ENCODE peak calls at places on chromosomes 11 and 22, in seven cellular contexts. E is osteoblast; K is mammary epithelial cell; T is OCI-LY7; S is CD8-positive, alpha-beta memory T cell; X is left ventricle myocardium inferior; W is heart right ventricle. H is an unnamed sample.

GRCh38 chr11:36354221-36355003 is 58.3 kb downstream of the PRR5L start:
- DNase-seq in X (no peak), S (no peak), K (peak; percentile 59), E (no peak), W (no peak), T (no peak), H (no peak)

GRCh38 chr11:113470233-113470632 is 5.0 kb downstream of the DRD2 start:
- DNase-seq in K (no peak), S (no peak), X (no peak), E (no peak), W (no peak), T (no peak), H (peak; percentile 52)

GRCh38 chr11:108906826-108907225 is 242.0 kb downstream of the DDX10 start:
- DNase-seq in W (no peak), E (peak; percentile 55), X (no peak), S (no peak), K (no peak), T (no peak), H (no peak)

GRCh38 chr11:61785837-61786402 is 6.5 kb downstream of the TMEM258 start:
- DNase-seq in K (no peak), S (no peak), E (no peak), T (no peak), X (no peak), W (no peak), H (no peak)

GRCh38 chr11:128689586-128689945 is 4.3 kb upstream of the FLI1 start:
- DNase-seq in X (no peak), T (no peak), E (no peak), K (no peak), W (no peak), S (no peak), H (peak; percentile 70)

GRCh38 chr11:66970808-66971442 is 4.2 kb upstream of the C11orf86 start:
- DNase-seq in S (no peak), E (peak; percentile 98), K (peak; percentile 99), W (no peak), X (no peak), T (no peak), H (no peak)

GRCh38 chr11:114163231-114163631 is 103.7 kb downstream of the ZBTB16 start:
- DNase-seq in T (no peak), X (no peak), E (no peak), W (no peak), S (no peak), K (peak; percentile 69), H (no peak)

GRCh38 chr11:67276821-67277230 is 10.6 kb downstream of the GRK2 start:
- DNase-seq in T (peak; percentile 62), W (no peak), X (no peak), E (peak; percentile 97), K (no peak), S (no peak), H (peak; percentile 75)

GRCh38 chr11:128575174-128575955 is 12.0 kb downstream of the ETS1 start:
- DNase-seq in K (no peak), W (no peak), T (no peak), X (no peak), S (no peak), E (no peak), H (no peak)

GRCh38 chr11:69986421-69987229 is 91.5 kb upstream of the ANO1 start:
- DNase-seq in E (peak; percentile 76), T (no peak), W (peak; percentile 52), K (no peak), X (peak; percentile 25), S (no peak), H (no peak)

GRCh38 chr22:31572939-31573338 is 76.6 kb downstream of the SFI1 start:
- DNase-seq in W (no peak), E (no peak), T (no peak), K (no peak), S (no peak), X (no peak), H (no peak)

GRCh38 chr11:125081098-125081798 is 18.1 kb downstream of the SLC37A2 start:
- DNase-seq in W (no peak), E (no peak), K (no peak), S (no peak), T (no peak), X (no peak), H (peak; percentile 64)

GRCh38 chr11:108997826-108998225 is 333.0 kb downstream of the DDX10 start:
- DNase-seq in X (no peak), E (no peak), K (no peak), W (no peak), T (no peak), S (no peak), H (no peak)

GRCh38 chr22:32603651-32604540 is 129.3 kb downstream of the FBXO7 start:
- DNase-seq in T (no peak), S (no peak), W (peak; percentile 44), X (no peak), K (no peak), E (peak; percentile 49), H (no peak)

GRCh38 chr11:32118025-32118974 is 27.4 kb downstream of the RCN1 start:
- DNase-seq in E (no peak), X (no peak), S (no peak), W (no peak), T (no peak), K (peak; percentile 85), H (no peak)

GRCh38 chr11:18713646-18714442 is 12.1 kb downstream of the IGSF22 start:
- DNase-seq in X (no peak), S (no peak), W (no peak), T (no peak), E (no peak), K (no peak), H (no peak)

GRCh38 chr11:82818399-82819043 is 81.7 kb downstream of the PRCP start:
- DNase-seq in W (no peak), X (no peak), E (no peak), K (no peak), T (no peak), S (no peak), H (no peak)

GRCh38 chr11:113689711-113690618 is 16.1 kb downstream of the TMPRSS5 start:
- DNase-seq in T (no peak), K (no peak), E (no peak), S (no peak), W (no peak), X (no peak), H (peak; percentile 46)

GRCh38 chr11:106391771-106392412 is 314.4 kb downstream of the AASDHPPT start:
- DNase-seq in S (no peak), W (no peak), K (peak; percentile 12), E (peak; percentile 18), X (no peak), T (no peak), H (no peak)

GRCh38 chr22:23496445-23496833 is 83.7 kb downstream of the IGLL1 start:
- DNase-seq in W (no peak), K (no peak), S (no peak), T (no peak), E (peak; percentile 18), X (no peak), H (no peak)

GRCh38 chr11:66168289-66168688 is 98.2 kb downstream of the PACS1 start:
- DNase-seq in K (no peak), W (no peak), X (no peak), T (no peak), S (no peak), E (no peak), H (no peak)

GRCh38 chr22:48919187-48919590 is 908.5 kb downstream of the BRD1 start:
- DNase-seq in E (peak; percentile 14), W (no peak), T (no peak), X (no peak), S (no peak), K (no peak), H (no peak)

GRCh38 chr11:8206251-8207079 is 37.6 kb upstream of the RIC3 start:
- DNase-seq in K (no peak), S (no peak), W (peak; percentile 35), T (no peak), E (no peak), X (peak; percentile 41), H (peak; percentile 79)
- H3K27ac ChIP-seq in K (no peak overlapping the region), S (no peak overlapping the region), W (no peak overlapping the region), T (no peak overlapping the region), E (no peak overlapping the region), X (peak overlapping the region; percentile 63), H (peak overlapping the region; percentile 3)

GRCh38 chr11:112177610-112178009 is 2.3 kb downstream of the BCO2 start:
- DNase-seq in X (no peak), K (no peak), E (no peak), W (no peak), S (no peak), T (no peak), H (no peak)

GRCh38 chr11:112175596-112175947 is 260 bp downstream of the BCO2 start:
- DNase-seq in K (no peak), E (no peak), X (no peak), S (no peak), W (no peak), T (no peak), H (no peak)

GRCh38 chr11:112179601-112180000 is 4.3 kb downstream of the BCO2 start:
- DNase-seq in E (peak; percentile 71), T (peak; percentile 27), X (no peak), S (no peak), W (no peak), K (no peak), H (no peak)

GRCh38 chr11:112176077-112176476 is 765 bp downstream of the BCO2 start:
- DNase-seq in K (no peak), X (no peak), S (no peak), E (no peak), W (no peak), T (no peak), H (no peak)

DNA sequence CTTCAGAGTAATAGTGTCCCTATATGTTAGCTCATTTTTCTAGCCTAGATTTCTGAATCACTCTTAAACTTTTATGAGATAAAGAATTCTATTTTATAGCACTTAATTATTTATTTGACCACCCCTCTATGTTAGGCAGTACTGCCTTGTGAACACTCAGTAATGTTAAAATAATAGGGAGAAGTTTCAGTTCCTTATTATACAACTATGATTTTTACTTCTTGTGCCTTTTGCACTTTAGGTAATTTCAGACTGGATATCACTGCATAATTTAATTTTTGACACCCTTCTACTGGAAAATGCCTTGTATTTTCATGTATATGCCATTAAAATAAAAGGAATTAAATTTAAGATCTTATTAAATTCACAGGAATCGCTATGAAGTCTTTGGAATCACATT is 3.1 kb downstream of the BCO2 start:
- DNase-seq in E (no peak), K (no peak), W (no peak), X (no peak), S (no peak), T (no peak), H (no peak)
- H3K4me3 ChIP-seq in E (no peak overlapping the region), K (no peak overlapping the region), W (peak overlapping the region; percentile 60), X (peak overlapping the region; percentile 65), S (no peak overlapping the region), T (no peak overlapping the region), H (no peak overlapping the region)

GRCh38 chr22:47465809-47466208 is 703.4 kb downstream of the TBC1D22A start:
- DNase-seq in K (no peak), X (no peak), S (no peak), E (no peak), W (no peak), T (no peak), H (no peak)
- H3K9me3 ChIP-seq in K (peaks cover 28% of the 10 kb centered on the region), X (peaks cover 35% of the 10 kb centered on the region), S (no peaks in the 10 kb centered on the region), E (no peaks in the 10 kb centered on the region), W (peaks cover 19% of the 10 kb centered on the region), T (peaks cover 12% of the 10 kb centered on the region), H (peaks cover 93% of the 10 kb centered on the region)

GRCh38 chr11:35313066-35313765 is 106.1 kb downstream of the SLC1A2 start:
- DNase-seq in T (peak; percentile 54), S (no peak), K (no peak), X (no peak), E (no peak), W (no peak), H (no peak)
- H3K27ac ChIP-seq in T (peak overlapping the region; percentile 5), S (no peak overlapping the region), K (no peak overlapping the region), X (no peak overlapping the region), E (no peak overlapping the region), W (no peak overlapping the region), H (no peak overlapping the region)

GRCh38 chr11:47589504-47590025 is 3.1 kb downstream of the FAM180B start:
- DNase-seq in T (no peak), W (no peak), K (no peak), X (no peak), S (no peak), E (no peak), H (no peak)
- H3K4me3 ChIP-seq in T (no peak overlapping the region), W (peak overlapping the region; percentile 47), K (no peak overlapping the region), X (peak overlapping the region; percentile 58), S (no peak overlapping the region), E (peak overlapping the region; percentile 42), H (no peak overlapping the region)